ENCODE peak calls at places on chromosomes 6 and 20, in four cellular contexts. Y, I, J and D are unnamed samples.

GRCh38 chr6:19812512-19813119 is 24.6 kb upstream of the ID4 start:
- DNase-seq in Y (peak), I (no peak), J (no peak), D (peak)

GRCh38 chr6:169317441-169318202 is 64.0 kb upstream of the THBS2 start:
- DNase-seq in Y (no peak), I (no peak), J (no peak), D (no peak)

GRCh38 chr6:14765106-14765505 is 480.8 kb upstream of the JARID2 start:
- DNase-seq in Y (no peak), I (no peak), J (no peak), D (peak)

GRCh38 chr20:55714082-55714481 is 291.2 kb downstream of the CBLN4 start:
- DNase-seq in Y (no peak), I (no peak), J (no peak), D (no peak)

GRCh38 chr6:15752820-15753219 is 90.0 kb upstream of the DTNBP1 start:
- DNase-seq in Y (no peak), I (no peak), J (no peak), D (no peak)

GRCh38 chr6:127971945-127972391 is 71.1 kb upstream of the THEMIS start:
- DNase-seq in Y (no peak), I (no peak), J (no peak), D (peak)

GRCh38 chr6:40328376-40328987 is 258.7 kb downstream of the LRFN2 start:
- DNase-seq in Y (peak), I (peak), J (peak), D (peak)

GRCh38 chr6:145895802-145896201 is 68.4 kb downstream of the SHPRH start:
- DNase-seq in Y (no peak), I (no peak), J (no peak), D (peak)

GRCh38 chr6:163446529-163446928 is 32.0 kb downstream of the QKI start:
- DNase-seq in Y (no peak), I (no peak), J (no peak), D (no peak)

GRCh38 chr6:20069130-20069529 is 143.1 kb downstream of the MBOAT1 start:
- DNase-seq in Y (no peak), I (no peak), J (no peak), D (no peak)

GRCh38 chr20:44072381-44072780 is 114.6 kb downstream of the JPH2 start:
- DNase-seq in Y (no peak), I (no peak), J (peak), D (no peak)

GRCh38 chr6:9224539-9224938 is 789.2 kb upstream of the SLC35B3 start:
- DNase-seq in Y (no peak), I (no peak), J (no peak), D (peak)

GRCh38 chr20:54013397-54013941 is 56.9 kb downstream of the BCAS1 start:
- DNase-seq in Y (no peak), I (no peak), J (no peak), D (no peak)

GRCh38 chr20:46256293-46256692 is 52.0 kb downstream of the CDH22 start:
- DNase-seq in Y (no peak), I (no peak), J (no peak), D (no peak)

GRCh38 chr6:11538049-11538798 is 675 bp downstream of the TMEM170B start:
- DNase-seq in Y (no peak), I (no peak), J (peak), D (no peak)

GRCh38 chr20:51529758-51530157 is 12.8 kb downstream of the NFATC2 start:
- DNase-seq in Y (no peak), I (no peak), J (no peak), D (no peak)

GRCh38 chr6:82878812-82879211 is 186.8 kb downstream of the UBE3D start:
- DNase-seq in Y (no peak), I (no peak), J (no peak), D (no peak)

GRCh38 chr20:2350606-2351005 is 30.1 kb upstream of the TGM6 start:
- DNase-seq in Y (no peak), I (no peak), J (no peak), D (no peak)

GRCh38 chr6:144415014-144415413 is 129.9 kb downstream of the UTRN start:
- DNase-seq in Y (no peak), I (no peak), J (no peak), D (peak)

GRCh38 chr20:16929756-16930155 is 181.6 kb downstream of the OTOR start:
- DNase-seq in Y (no peak), I (no peak), J (no peak), D (peak)

GRCh38 chr20:49846206-49846807 is 33.7 kb downstream of the SLC9A8 start:
- DNase-seq in Y (peak), I (no peak), J (no peak), D (peak)

GRCh38 chr6:161639772-161640171 is 365.9 kb upstream of the AGPAT4 start:
- DNase-seq in Y (no peak), I (no peak), J (no peak), D (no peak)

GRCh38 chr6:32855467-32856174 is 1.6 kb downstream of the PSMB9 start:
- DNase-seq in Y (no peak), I (no peak), J (no peak), D (no peak)
- H3K4me3 ChIP-seq in Y (no peak), I (no peak), J (peak), D (no peak)

GRCh38 chr6:4125933-4126864 is 9.2 kb downstream of the ECI2 start:
- DNase-seq in Y (peak), I (no peak), J (no peak), D (peak)
- TF ChIP-seq CTCF in Y (peak), I (no peak), J (no peak), D (no peak)

GRCh38 chr6:44116643-44117382 is 10.4 kb downstream of the MRPL14 start:
- DNase-seq in Y (no peak), I (no peak), J (no peak), D (peak)
- H3K4me3 ChIP-seq in Y (no peak), I (no peak), J (no peak), D (no peak)

GRCh38 chr6:34238507-34239239 is 2.0 kb downstream of the HMGA1 start:
- DNase-seq in Y (no peak), I (no peak), J (no peak), D (no peak)

GRCh38 chr6:34236423-34237315 is at the start of gene HMGA1:
- DNase-seq in Y (no peak), I (peak), J (peak), D (peak)

GRCh38 chr6:34237316-34237721 is 646 bp downstream of the HMGA1 start:
- DNase-seq in Y (no peak), I (no peak), J (peak), D (no peak)

GRCh38 chr6:34239240-34239825 is 2.7 kb downstream of the HMGA1 start:
- DNase-seq in Y (no peak), I (no peak), J (no peak), D (no peak)

GRCh38 chr6:34237722-34238506 is 1.2 kb downstream of the HMGA1 start:
- DNase-seq in Y (no peak), I (no peak), J (peak), D (no peak)
- TF ChIP-seq CTCF in Y (peak), I (peak), J (peak), D (peak)

GRCh38 chr6:156786652-156787051 is 9.5 kb downstream of the ARID1B start:
- DNase-seq in Y (no peak), I (no peak), J (no peak), D (no peak)
- H3K4me3 ChIP-seq in Y (no peak), I (no peak), J (no peak), D (no peak)

DNA sequence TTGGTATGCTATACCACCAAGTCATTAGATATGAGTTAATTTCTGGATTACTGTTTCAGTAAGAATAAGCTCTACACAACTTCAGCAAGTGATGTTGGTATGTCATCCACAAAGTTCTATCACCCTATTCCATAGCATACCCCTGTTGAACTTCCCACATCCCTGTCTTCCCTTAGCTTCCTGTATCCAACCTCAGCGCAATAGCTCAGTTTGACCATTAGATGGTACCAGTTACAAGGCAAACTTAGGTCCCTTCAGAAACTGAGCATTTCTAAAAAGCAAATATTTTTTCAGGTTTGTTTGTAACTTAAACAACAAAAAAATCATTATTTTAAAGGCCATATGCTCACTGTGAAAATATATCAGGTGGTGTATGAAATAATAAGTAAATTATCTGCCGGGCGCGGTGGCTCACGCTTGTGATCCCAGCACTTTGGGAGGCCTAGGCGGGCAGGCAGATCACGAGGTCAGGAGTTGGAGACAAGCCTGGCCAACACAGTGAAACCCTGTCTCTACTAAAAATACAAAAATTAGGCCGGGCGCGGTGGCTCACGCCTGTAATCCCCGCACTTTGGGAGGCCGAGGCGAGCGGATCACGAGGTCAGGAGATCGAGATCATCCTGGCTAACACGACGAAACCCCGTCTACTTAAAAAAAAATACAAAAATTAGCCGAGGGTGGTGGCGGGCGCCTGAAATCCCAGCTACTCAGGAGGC is 8.8 kb upstream of the MOG start:
- DNase-seq in Y (peak), I (no peak), J (no peak), D (peak)
- TF ChIP-seq CTCF in Y (peak), I (peak), J (peak), D (peak)